ENCODE peak calls at places on chromosomes 5 and 9, in eight cellular contexts. Z is glutamatergic neuron; W is CD4-positive, alpha-beta T cell; U is psoas muscle; Q is fibroblast of pulmonary artery; T is foreskin keratinocyte; H is OCI-LY7; S is heart right ventricle. A is an unnamed sample.

GRCh38 chr5:13316191-13316590 is 628.3 kb downstream of the DNAH5 start:
- DNase-seq in W (no peak), S (no peak), Z (no peak), H (no peak), Q (no peak), T (no peak), U (no peak), A (no peak)

GRCh38 chr9:2150338-2150737 is 135.2 kb downstream of the SMARCA2 start:
- DNase-seq in U (no peak), W (no peak), S (no peak), T (no peak), Q (no peak), Z (no peak), H (no peak), A (no peak)

GRCh38 chr5:77101298-77101697 is 14.2 kb upstream of the ZBED3 start:
- DNase-seq in W (no peak), U (no peak), Q (peak; percentile 48), T (peak; percentile 24), H (no peak), S (no peak), Z (no peak), A (no peak)

GRCh38 chr5:80799573-80799972 is 144.8 kb upstream of the DHFR start:
- DNase-seq in Q (no peak), U (no peak), S (no peak), W (no peak), Z (no peak), T (no peak), H (no peak), A (no peak)

GRCh38 chr9:113807173-113808061 is 68.7 kb upstream of the ZNF618 start:
- DNase-seq in S (no peak), H (peak; percentile 38), W (peak; percentile 1), Z (peak; percentile 56), T (no peak), U (peak; percentile 30), Q (peak; percentile 77), A (peak; percentile 58)

GRCh38 chr5:169745441-169746146 is 108.5 kb downstream of the DOCK2 start:
- DNase-seq in T (peak; percentile 50), Z (no peak), H (no peak), W (no peak), S (no peak), Q (no peak), U (no peak), A (no peak)

GRCh38 chr9:1051286-1052118 is 1.3 kb downstream of the DMRT2 start:
- DNase-seq in Z (peak; percentile 72), S (peak; percentile 42), W (no peak), H (peak; percentile 78), Q (no peak), U (peak; percentile 47), T (no peak), A (no peak)

GRCh38 chr9:95284152-95284551 is 33.4 kb downstream of the FANCC start:
- DNase-seq in S (no peak), H (no peak), T (no peak), W (no peak), Z (no peak), Q (no peak), U (no peak), A (no peak)

GRCh38 chr9:96719538-96720315 is 58.2 kb downstream of the ZNF510 start:
- DNase-seq in Z (no peak), S (no peak), Q (no peak), H (no peak), T (peak; percentile 17), U (no peak), W (no peak), A (no peak)

GRCh38 chr9:136854113-136854841 is 2.1 kb downstream of the MAMDC4 start:
- DNase-seq in S (peak; percentile 22), W (no peak), Q (no peak), T (no peak), Z (peak; percentile 18), U (peak; percentile 21), H (no peak), A (peak; percentile 19)

GRCh38 chr5:150429410-150429873 is 16.7 kb upstream of the CD74 start:
- DNase-seq in S (no peak), U (no peak), Q (no peak), T (no peak), W (no peak), H (no peak), Z (no peak), A (no peak)

GRCh38 chr5:146703899-146704298 is 174.7 kb downstream of the PPP2R2B start:
- DNase-seq in Z (no peak), H (no peak), S (no peak), U (no peak), T (peak; percentile 98), W (no peak), Q (peak; percentile 4), A (no peak)

GRCh38 chr9:132018957-132019405 is 60.7 kb downstream of the MED27 start:
- DNase-seq in H (no peak), W (no peak), T (no peak), Q (peak; percentile 21), U (no peak), S (no peak), Z (no peak), A (no peak)

GRCh38 chr5:32098806-32099435 is 75.2 kb downstream of the GOLPH3 start:
- DNase-seq in H (no peak), S (no peak), Q (no peak), U (no peak), Z (no peak), W (no peak), T (no peak), A (no peak)

GRCh38 chr9:113523421-113524141 is 60.1 kb downstream of the RGS3 start:
- DNase-seq in H (peak; percentile 73), T (no peak), Q (no peak), W (no peak), S (peak; percentile 63), U (peak; percentile 51), Z (no peak), A (no peak)

GRCh38 chr9:129436751-129437625 is 183.9 kb downstream of the C9orf50 start:
- DNase-seq in T (no peak), S (peak; percentile 76), W (peak; percentile 45), H (no peak), Z (peak; percentile 67), Q (peak; percentile 74), U (peak; percentile 67), A (peak; percentile 84)

GRCh38 chr5:150256416-150257064 is 33.0 kb downstream of the CAMK2A start:
- DNase-seq in T (no peak), Z (peak; percentile 60), U (no peak), H (no peak), W (no peak), S (no peak), Q (no peak), A (no peak)

GRCh38 chr5:96537386-96537785 is 104.3 kb upstream of the PCSK1 start:
- DNase-seq in Z (no peak), U (no peak), H (no peak), S (no peak), T (peak; percentile 14), W (no peak), Q (peak; percentile 94), A (no peak)

GRCh38 chr5:76715734-76716455 is at the start of gene F2R:
- DNase-seq in H (no peak), Q (peak; percentile 82), Z (peak; percentile 87), W (peak; percentile 46), S (peak; percentile 67), T (no peak), U (peak; percentile 59), A (peak; percentile 68)

GRCh38 chr5:61280205-61280604 is 51.9 kb upstream of the ZSWIM6 start:
- DNase-seq in W (no peak), Q (peak; percentile 77), H (no peak), S (no peak), Z (no peak), T (peak; percentile 88), U (no peak), A (no peak)

GRCh38 chr5:109307996-109308395 is 101.8 kb downstream of the PJA2 start:
- DNase-seq in Q (no peak), S (no peak), Z (no peak), W (no peak), U (no peak), T (no peak), H (no peak), A (no peak)

GRCh38 chr5:102858808-102859207 is 103.7 kb downstream of the PAM start:
- DNase-seq in W (no peak), U (no peak), H (no peak), Q (peak; percentile 48), T (peak; percentile 35), Z (no peak), S (no peak), A (no peak)

GRCh38 chr5:42894057-42894456 is 82.4 kb upstream of the SELENOP start:
- DNase-seq in T (no peak), S (peak; percentile 27), W (no peak), U (no peak), Q (no peak), Z (peak; percentile 47), H (no peak), A (no peak)
- TF ChIP-seq CTCF in T (peak; percentile 43), S (peak; percentile 23), W (no peak), U (peak; percentile 27), Q (peak; percentile 26), Z (no peak), H (peak; percentile 29), A (no peak)

DNA sequence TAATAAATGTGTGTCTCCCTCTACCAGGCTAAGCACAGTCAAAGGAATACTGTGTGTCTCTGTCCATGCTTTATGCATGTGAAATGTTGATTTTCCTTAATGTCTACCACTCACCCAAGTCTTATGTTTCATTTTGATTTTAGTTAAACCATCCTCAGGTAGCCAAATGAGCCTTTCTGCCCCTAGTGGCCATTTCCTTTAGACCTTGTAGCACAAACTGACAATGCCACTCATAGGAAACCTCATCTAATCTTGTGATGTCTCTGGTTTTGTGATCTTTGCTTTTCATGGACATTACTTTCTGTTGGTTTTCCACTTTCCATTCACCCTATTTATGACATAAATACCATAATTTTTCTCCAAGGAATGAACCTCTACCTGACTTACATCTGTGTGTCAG is 820.8 kb downstream of the MAT2B start:
- DNase-seq in S (no peak), H (peak; percentile 7), T (no peak), Z (no peak), U (no peak), Q (no peak), W (no peak), A (no peak)
- TF ChIP-seq CTCF in S (no peak), H (peak; percentile 66), T (peak; percentile 40), Z (no peak), U (no peak), Q (peak; percentile 22), W (no peak), A (peak; percentile 28)

GRCh38 chr9:101738566-101739183 is at the start of gene GRIN3A:
- DNase-seq in Z (peak; percentile 57), S (peak; percentile 42), H (no peak), Q (no peak), T (no peak), W (no peak), U (peak; percentile 17), A (peak; percentile 18)
- TF ChIP-seq CTCF in Z (no peak), S (no peak), H (no peak), Q (no peak), T (peak; percentile 17), W (no peak), U (no peak), A (no peak)

DNA sequence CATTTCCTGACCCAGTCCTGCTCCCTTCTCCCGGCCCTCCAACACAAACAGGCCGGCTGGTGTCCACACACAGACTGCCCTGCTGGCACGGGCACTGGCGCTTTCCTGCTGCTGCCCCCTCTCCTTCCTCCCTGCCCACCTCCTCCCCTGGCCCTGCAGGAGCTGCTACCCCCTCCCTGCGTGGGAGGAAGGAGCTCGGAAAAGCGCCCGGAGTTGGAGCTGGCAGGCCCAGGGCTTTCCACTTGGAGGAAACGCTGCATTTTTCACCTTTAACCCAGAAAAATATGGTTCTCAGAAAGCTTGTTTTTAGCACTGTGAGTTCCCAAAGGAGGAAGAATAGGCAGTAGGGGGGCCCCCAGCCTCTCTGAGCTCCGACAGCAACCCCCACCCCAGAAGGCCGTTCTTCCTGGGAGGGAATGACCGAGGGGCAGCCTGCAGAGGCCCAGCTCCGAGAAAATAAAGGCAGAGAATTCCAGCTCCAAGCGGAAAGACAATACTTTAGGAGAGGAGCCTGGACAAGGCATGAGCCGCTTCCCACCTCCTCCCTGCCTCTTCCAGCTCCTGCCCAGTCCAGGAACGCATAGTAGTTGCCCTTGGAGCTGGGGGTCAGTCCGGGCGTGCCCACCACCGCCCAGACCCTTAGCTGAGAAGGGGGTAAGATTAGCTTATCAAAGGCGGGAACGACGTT is 88.9 kb downstream of the LIFR start:
- DNase-seq in S (peak; percentile 64), W (no peak), T (no peak), Z (no peak), Q (peak; percentile 88), U (peak; percentile 66), H (no peak), A (no peak)
- TF ChIP-seq CTCF in S (no peak), W (no peak), T (no peak), Z (no peak), Q (no peak), U (no peak), H (no peak), A (no peak)

A was measured in mesothelial cell of epicardium.